ENCODE peak calls at places on chromosomes 5 and 9, in six cellular contexts. One of them, this sample, is unnamed.

GRCh38 chr9:96256800-96257199 is 45.2 kb downstream of the HSD17B3 start:
- DNase-seq in mucosa of descending colon: no peak
- DNase-seq in lower lobe of right lung: no peak
- DNase-seq in M059J: peak; percentile 79
- DNase-seq in ovary: no peak
- DNase-seq in NCI-H1436 treated with DMSO at 0.1 percent for 48 hours: no peak
- DNase-seq in this sample: no peak

GRCh38 chr5:173572431-173573125 is 43.9 kb downstream of the BOD1 start:
- DNase-seq in mucosa of descending colon: no peak
- DNase-seq in lower lobe of right lung: no peak
- DNase-seq in M059J: peak; percentile 82
- DNase-seq in ovary: no peak
- DNase-seq in NCI-H1436 treated with DMSO at 0.1 percent for 48 hours: no peak
- DNase-seq in this sample: no peak

GRCh38 chr9:14310247-14310646 is 3.7 kb downstream of the NFIB start:
- DNase-seq in mucosa of descending colon: no peak
- DNase-seq in lower lobe of right lung: no peak
- DNase-seq in M059J: no peak
- DNase-seq in ovary: no peak
- DNase-seq in NCI-H1436 treated with DMSO at 0.1 percent for 48 hours: no peak
- DNase-seq in this sample: no peak

GRCh38 chr9:78406146-78406545 is 109.2 kb downstream of the PSAT1 start:
- DNase-seq in mucosa of descending colon: no peak
- DNase-seq in lower lobe of right lung: no peak
- DNase-seq in M059J: no peak
- DNase-seq in ovary: no peak
- DNase-seq in NCI-H1436 treated with DMSO at 0.1 percent for 48 hours: no peak
- DNase-seq in this sample: no peak

GRCh38 chr5:176365663-176366574 is 632 bp downstream of the ARL10 start:
- DNase-seq in mucosa of descending colon: peak; percentile 64
- DNase-seq in lower lobe of right lung: peak; percentile 56
- DNase-seq in M059J: peak; percentile 45
- DNase-seq in ovary: peak; percentile 78
- DNase-seq in NCI-H1436 treated with DMSO at 0.1 percent for 48 hours: no peak
- DNase-seq in this sample: peak; percentile 41

GRCh38 chr5:157665467-157666085 is 5.8 kb upstream of the C5orf52 start:
- DNase-seq in mucosa of descending colon: no peak
- DNase-seq in lower lobe of right lung: no peak
- DNase-seq in M059J: peak; percentile 86
- DNase-seq in ovary: no peak
- DNase-seq in NCI-H1436 treated with DMSO at 0.1 percent for 48 hours: no peak
- DNase-seq in this sample: no peak

GRCh38 chr9:27888661-27889295 is 315.5 kb upstream of the C9orf72 start:
- DNase-seq in mucosa of descending colon: no peak
- DNase-seq in lower lobe of right lung: no peak
- DNase-seq in M059J: peak; percentile 9
- DNase-seq in ovary: no peak
- DNase-seq in NCI-H1436 treated with DMSO at 0.1 percent for 48 hours: no peak
- DNase-seq in this sample: no peak

GRCh38 chr9:114497727-114498382 is 7.4 kb downstream of the WHRN start:
- DNase-seq in mucosa of descending colon: no peak
- DNase-seq in lower lobe of right lung: no peak
- DNase-seq in M059J: no peak
- DNase-seq in ovary: no peak
- DNase-seq in NCI-H1436 treated with DMSO at 0.1 percent for 48 hours: no peak
- DNase-seq in this sample: no peak

GRCh38 chr5:100634937-100635336 is 99.8 kb downstream of the FAM174A start:
- DNase-seq in mucosa of descending colon: no peak
- DNase-seq in lower lobe of right lung: no peak
- DNase-seq in M059J: peak; percentile 5
- DNase-seq in ovary: no peak
- DNase-seq in NCI-H1436 treated with DMSO at 0.1 percent for 48 hours: no peak
- DNase-seq in this sample: no peak

GRCh38 chr9:5574998-5575397 is 53.9 kb upstream of the RIC1 start:
- DNase-seq in mucosa of descending colon: no peak
- DNase-seq in lower lobe of right lung: no peak
- DNase-seq in M059J: no peak
- DNase-seq in ovary: no peak
- DNase-seq in NCI-H1436 treated with DMSO at 0.1 percent for 48 hours: no peak
- DNase-seq in this sample: no peak

GRCh38 chr5:73867344-73868335 is 241.6 kb downstream of the ARHGEF28 start:
- DNase-seq in mucosa of descending colon: no peak
- DNase-seq in lower lobe of right lung: peak; percentile 48
- DNase-seq in M059J: peak; percentile 30
- DNase-seq in ovary: no peak
- DNase-seq in NCI-H1436 treated with DMSO at 0.1 percent for 48 hours: no peak
- DNase-seq in this sample: no peak

GRCh38 chr9:94905606-94906005 is 179.1 kb downstream of the AOPEP start:
- DNase-seq in mucosa of descending colon: no peak
- DNase-seq in lower lobe of right lung: no peak
- DNase-seq in M059J: no peak
- DNase-seq in ovary: no peak
- DNase-seq in NCI-H1436 treated with DMSO at 0.1 percent for 48 hours: no peak
- DNase-seq in this sample: no peak

This sample was measured in heart right ventricle.